ENCODE peak calls at places on chromosomes 13 and 19, in seven cellular contexts. S, R, X, V, C, G and A are unnamed samples.

GRCh38 chr13:108176685-108177274 is 38.6 kb downstream of the LIG4 start:
- DNase-seq in G (no peak), S (peak; percentile 72), X (no peak), C (peak; percentile 33), R (no peak), V (peak; percentile 42), A (peak; percentile 20)

GRCh38 chr13:104976964-104977363 is 1558.5 kb downstream of the EFNB2 start:
- DNase-seq in S (no peak), G (no peak), R (no peak), C (no peak), X (no peak), V (no peak), A (no peak)

GRCh38 chr19:33438016-33438671 is 64.6 kb downstream of the CEBPG start:
- DNase-seq in G (peak; percentile 47), V (no peak), X (no peak), R (peak; percentile 92), C (no peak), S (no peak), A (no peak)

GRCh38 chr19:3125900-3126524 is 9.8 kb upstream of the GNA15 start:
- DNase-seq in V (peak; percentile 43), S (peak; percentile 85), R (peak; percentile 80), X (peak; percentile 49), G (peak; percentile 79), C (peak; percentile 67), A (peak; percentile 50)

GRCh38 chr13:43544011-43544410 is 242.8 kb downstream of the ENOX1 start:
- DNase-seq in C (no peak), G (no peak), X (no peak), S (no peak), R (no peak), V (no peak), A (no peak)

GRCh38 chr13:79404985-79405384 is 1.1 kb downstream of the RBM26 start:
- DNase-seq in R (no peak), G (no peak), X (no peak), C (no peak), S (no peak), V (no peak), A (no peak)

GRCh38 chr13:98105929-98106336 is 37.0 kb upstream of the FARP1 start:
- DNase-seq in C (no peak), G (no peak), R (no peak), S (no peak), V (peak; percentile 90), X (no peak), A (no peak)

GRCh38 chr13:47611664-47612288 is 389.3 kb downstream of the SUCLA2 start:
- DNase-seq in C (no peak), G (no peak), X (no peak), S (no peak), V (no peak), R (no peak), A (no peak)

GRCh38 chr19:2049741-2050348 is 1.2 kb downstream of the MKNK2 start:
- DNase-seq in C (peak; percentile 60), G (peak; percentile 94), S (peak; percentile 95), R (peak; percentile 96), X (peak; percentile 42), V (peak; percentile 75), A (no peak)

GRCh38 chr19:6467384-6467783 is 3.3 kb downstream of the CRB3 start:
- DNase-seq in S (no peak), R (no peak), C (no peak), V (no peak), G (no peak), X (no peak), A (no peak)

GRCh38 chr19:47274891-47275865 is 493 bp downstream of the INAFM1 start:
- DNase-seq in R (peak; percentile 69), C (peak; percentile 72), V (no peak), G (no peak), X (no peak), S (peak; percentile 67), A (no peak)

GRCh38 chr19:5665781-5666513 is 14.4 kb downstream of the MICOS13 start:
- DNase-seq in V (peak; percentile 69), S (no peak), G (no peak), R (peak; percentile 50), C (no peak), X (no peak), A (no peak)

GRCh38 chr13:44822291-44822690 is 167.0 kb downstream of the NUFIP1 start:
- DNase-seq in V (no peak), G (no peak), R (no peak), C (no peak), S (no peak), X (no peak), A (no peak)

GRCh38 chr19:41702208-41702651 is 6.2 kb upstream of the CEACAM5 start:
- DNase-seq in V (no peak), G (no peak), S (no peak), X (no peak), R (no peak), C (no peak), A (no peak)

GRCh38 chr19:45200614-45201013 is 22.0 kb downstream of the BLOC1S3 start:
- DNase-seq in C (peak; percentile 76), G (no peak), V (peak; percentile 62), X (no peak), R (no peak), S (no peak), A (no peak)

GRCh38 chr13:53873558-53873957 is 844.9 kb downstream of the OLFM4 start:
- DNase-seq in X (no peak), C (no peak), S (no peak), R (no peak), V (no peak), G (no peak), A (peak; percentile 1)

GRCh38 chr13:50255639-50256038 is 240.4 kb downstream of the KCNRG start:
- DNase-seq in R (no peak), C (no peak), X (no peak), G (no peak), S (no peak), V (no peak), A (no peak)

GRCh38 chr13:46595918-46596315 is 42.9 kb downstream of the LRCH1 start:
- DNase-seq in S (no peak), X (no peak), G (no peak), C (no peak), V (no peak), R (no peak), A (no peak)

GRCh38 chr19:21210037-21210621 is 68.3 kb downstream of the ZNF431 start:
- DNase-seq in G (no peak), V (peak; percentile 86), R (no peak), X (no peak), C (no peak), S (no peak), A (no peak)

GRCh38 chr13:30978981-30979956 is 46.8 kb downstream of the TEX26 start:
- DNase-seq in R (no peak), S (peak; percentile 61), X (no peak), V (peak; percentile 16), C (peak; percentile 83), G (peak; percentile 77), A (peak; percentile 60)

GRCh38 chr19:35162471-35163326 is 8.2 kb downstream of the FXYD5 start:
- DNase-seq in S (peak; percentile 25), G (no peak), X (no peak), V (no peak), C (no peak), R (no peak), A (no peak)

GRCh38 chr13:33244210-33244906 is 41.2 kb downstream of the STARD13 start:
- DNase-seq in V (no peak), X (no peak), R (no peak), C (no peak), G (no peak), S (no peak), A (no peak)

GRCh38 chr19:53537523-53538377 is at the start of gene ZNF331:
- DNase-seq in G (peak; percentile 93), C (peak; percentile 75), S (peak; percentile 93), X (peak; percentile 90), R (peak; percentile 89), V (peak; percentile 39), A (no peak)

GRCh38 chr19:55694656-55695491 is 19.8 kb downstream of the EPN1 start:
- DNase-seq in S (peak; percentile 42), X (no peak), R (no peak), C (no peak), G (peak; percentile 52), V (no peak), A (no peak)
- H3K36me3 ChIP-seq in S (peaks cover 3% of the 10 kb centered on the region), X (peaks cover 71% of the 10 kb centered on the region), R (peaks cover 41% of the 10 kb centered on the region), C (no peaks in the 10 kb centered on the region), G (peaks cover 72% of the 10 kb centered on the region), V (peaks cover 25% of the 10 kb centered on the region), A (peaks cover 40% of the 10 kb centered on the region)

GRCh38 chr13:25977216-25977615 is 74.6 kb downstream of the SHISA2 start:
- DNase-seq in C (peak; percentile 82), S (no peak), V (no peak), G (no peak), R (no peak), X (no peak), A (peak; percentile 80)
- H3K4me1 ChIP-seq in C (peaks cover 61% of the 10 kb centered on the region), S (no peaks in the 10 kb centered on the region), V (peaks cover 6% of the 10 kb centered on the region), G (no peaks in the 10 kb centered on the region), R (no peaks in the 10 kb centered on the region), X (peaks cover 6% of the 10 kb centered on the region), A (peaks cover 2% of the 10 kb centered on the region)

GRCh38 chr19:18020212-18021067 is 12.5 kb downstream of the ARRDC2 start:
- DNase-seq in V (peak; percentile 51), C (no peak), S (peak; percentile 82), G (peak; percentile 93), X (no peak), R (peak; percentile 87), A (no peak)

GRCh38 chr19:18021121-18021755 is 13.3 kb downstream of the ARRDC2 start:
- DNase-seq in C (no peak), S (peak; percentile 89), R (peak; percentile 87), V (no peak), G (peak; percentile 90), X (peak; percentile 71), A (no peak)

GRCh38 chr19:18013621-18014111 is 5.7 kb downstream of the ARRDC2 start:
- DNase-seq in C (peak; percentile 39), X (no peak), S (peak; percentile 81), V (peak; percentile 95), R (peak; percentile 81), G (no peak), A (no peak)

GRCh38 chr19:18014197-18014596 is 6.2 kb downstream of the ARRDC2 start:
- DNase-seq in R (no peak), X (no peak), C (no peak), G (no peak), V (no peak), S (peak; percentile 74), A (no peak)

GRCh38 chr19:18017275-18018083 is 9.5 kb downstream of the ARRDC2 start:
- DNase-seq in X (no peak), C (no peak), V (no peak), R (no peak), G (no peak), S (no peak), A (no peak)
- H3K27ac ChIP-seq in X (peak overlapping the region; percentile 31), C (no peak overlapping the region), V (no peak overlapping the region), R (peak overlapping the region; percentile 67), G (peak overlapping the region; percentile 70), S (peak overlapping the region; percentile 50), A (no peak overlapping the region)

DNA sequence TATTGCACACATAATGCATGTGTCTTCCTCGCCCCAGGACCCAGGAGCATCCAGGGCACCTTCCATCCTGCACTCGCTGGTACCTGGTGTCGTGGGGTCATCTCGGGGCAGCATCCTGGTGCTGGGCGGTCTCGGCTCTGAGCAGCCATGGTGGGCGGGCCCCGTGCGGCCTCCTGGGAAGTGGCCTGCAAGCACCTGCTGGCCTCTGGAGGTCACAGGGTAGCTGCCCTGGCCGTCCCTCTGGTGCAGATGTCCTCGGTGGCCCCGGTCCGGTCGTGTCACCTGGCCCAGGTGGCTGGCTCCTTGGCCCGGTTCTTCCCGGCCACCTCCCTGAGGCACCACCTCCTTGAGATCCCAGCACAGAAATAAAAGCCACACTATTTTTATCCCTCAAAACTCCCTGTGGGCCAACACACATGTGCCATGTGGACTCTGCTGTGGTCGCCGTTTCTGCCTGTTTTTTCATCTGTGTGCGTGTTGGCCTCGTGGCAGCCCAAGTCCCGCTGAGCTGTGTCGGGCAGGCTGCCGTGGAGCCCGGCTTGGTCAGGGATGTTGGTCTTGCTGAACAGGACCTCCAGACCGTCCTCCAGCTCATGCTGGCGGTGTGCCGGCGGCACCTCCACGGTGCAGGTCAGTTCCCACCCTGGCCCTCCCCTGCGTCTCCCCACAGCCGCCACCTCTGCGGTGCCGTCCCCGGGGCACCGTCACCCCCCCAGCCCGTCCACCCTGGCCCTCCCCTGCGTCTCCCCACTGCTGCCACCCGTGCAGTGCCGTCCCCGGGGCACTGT is 5.0 kb upstream of the GZMM start:
- DNase-seq in G (no peak), X (no peak), S (no peak), C (no peak), R (no peak), V (no peak), A (no peak)
- H3K36me3 ChIP-seq in G (peaks cover 49% of the 10 kb centered on the region), X (peaks cover 48% of the 10 kb centered on the region), S (no peaks in the 10 kb centered on the region), C (no peaks in the 10 kb centered on the region), R (peaks cover 35% of the 10 kb centered on the region), V (peaks cover 16% of the 10 kb centered on the region), A (peaks cover 37% of the 10 kb centered on the region)